ENCODE peak calls at places on chromosomes 2 and 18, in nine cellular contexts. R is spleen, O is GM10248, C is A549, G is epithelial cell of esophagus, A is Peyer's patch, I is heart left ventricle, P is mammary epithelial cell, X is HCT116. Q is an unnamed sample.

GRCh38 chr2:38750793-38751042 is 443 bp downstream of the SRSF7 start:
- DNase-seq in R (peak; percentile 93), O (peak; percentile 71), C (peak; percentile 76), G (no peak), A (no peak), I (peak; percentile 55), P (no peak), X (no peak), Q (peak; percentile 81)

GRCh38 chr2:172472441-172473051 is 45.2 kb downstream of the ITGA6 start:
- DNase-seq in R (no peak), O (no peak), C (no peak), G (no peak), A (no peak), I (no peak), P (no peak), X (no peak), Q (no peak)

GRCh38 chr18:32177530-32177929 is 12.3 kb upstream of the MEP1B start:
- DNase-seq in R (no peak), O (no peak), C (no peak), G (no peak), A (no peak), I (no peak), P (peak; percentile 36), X (no peak), Q (no peak)

GRCh38 chr2:240789501-240790369 is 30.3 kb downstream of the KIF1A start:
- DNase-seq in R (peak; percentile 67), O (no peak), C (no peak), G (no peak), A (peak; percentile 39), I (no peak), P (no peak), X (no peak), Q (no peak)

GRCh38 chr2:166376488-166376828 is 714 bp upstream of the SCN9A start:
- DNase-seq in R (no peak), O (no peak), C (no peak), G (peak; percentile 9), A (no peak), I (no peak), P (no peak), X (no peak), Q (no peak)

GRCh38 chr2:211328126-211328525 is 771.7 kb downstream of the CPS1 start:
- DNase-seq in R (no peak), O (no peak), C (no peak), G (peak; percentile 42), A (no peak), I (no peak), P (no peak), X (no peak), Q (no peak)

GRCh38 chr2:28610583-28611201 is 114.8 kb downstream of the PLB1 start:
- DNase-seq in R (peak; percentile 47), O (peak; percentile 53), C (peak; percentile 95), G (peak; percentile 99), A (no peak), I (peak; percentile 46), P (peak; percentile 98), X (peak; percentile 86), Q (no peak)

GRCh38 chr2:229887441-229887840 is 34.4 kb downstream of the TRIP12 start:
- DNase-seq in R (no peak), O (no peak), C (no peak), G (no peak), A (no peak), I (no peak), P (no peak), X (no peak), Q (no peak)

GRCh38 chr18:48894266-48894600 is 56.5 kb downstream of the SMAD7 start:
- DNase-seq in R (peak; percentile 42), O (no peak), C (no peak), G (no peak), A (no peak), I (no peak), P (no peak), X (no peak), Q (no peak)

GRCh38 chr2:2782007-2782406 is 450.9 kb upstream of the MYT1L start:
- DNase-seq in R (no peak), O (no peak), C (no peak), G (no peak), A (peak; percentile 4), I (no peak), P (no peak), X (no peak), Q (no peak)

GRCh38 chr2:128755693-128756371 is 437.2 kb upstream of the HS6ST1 start:
- DNase-seq in R (no peak), O (no peak), C (no peak), G (no peak), A (no peak), I (no peak), P (no peak), X (no peak), Q (no peak)

GRCh38 chr2:134268265-134268664 is 14.4 kb downstream of the MGAT5 start:
- DNase-seq in R (no peak), O (no peak), C (no peak), G (peak; percentile 9), A (no peak), I (peak; percentile 84), P (no peak), X (no peak), Q (no peak)

GRCh38 chr2:170176212-170176611 is 1.7 kb upstream of the MYO3B start:
- DNase-seq in R (no peak), O (no peak), C (no peak), G (no peak), A (no peak), I (no peak), P (no peak), X (no peak), Q (no peak)

GRCh38 chr2:21396252-21396651 is 272.5 kb downstream of the TDRD15 start:
- DNase-seq in R (no peak), O (no peak), C (no peak), G (peak; percentile 21), A (no peak), I (no peak), P (peak; percentile 27), X (no peak), Q (no peak)

GRCh38 chr18:71450258-71450657 is 1093.9 kb downstream of the CBLN2 start:
- DNase-seq in R (no peak), O (no peak), C (no peak), G (no peak), A (no peak), I (no peak), P (no peak), X (no peak), Q (no peak)

GRCh38 chr2:54574107-54574859 is 118.2 kb downstream of the SPTBN1 start:
- DNase-seq in R (no peak), O (no peak), C (no peak), G (peak; percentile 57), A (peak; percentile 83), I (peak; percentile 62), P (peak; percentile 53), X (no peak), Q (no peak)

GRCh38 chr2:199457147-199458016 is at the start of gene SATB2:
- DNase-seq in R (peak; percentile 81), O (peak; percentile 34), C (peak; percentile 25), G (peak; percentile 66), A (peak; percentile 74), I (peak; percentile 25), P (peak; percentile 79), X (peak; percentile 65), Q (peak; percentile 59)

GRCh38 chr2:137123241-137123640 is 357.9 kb downstream of the THSD7B start:
- DNase-seq in R (no peak), O (no peak), C (no peak), G (no peak), A (no peak), I (no peak), P (peak; percentile 27), X (no peak), Q (no peak)

DNA sequence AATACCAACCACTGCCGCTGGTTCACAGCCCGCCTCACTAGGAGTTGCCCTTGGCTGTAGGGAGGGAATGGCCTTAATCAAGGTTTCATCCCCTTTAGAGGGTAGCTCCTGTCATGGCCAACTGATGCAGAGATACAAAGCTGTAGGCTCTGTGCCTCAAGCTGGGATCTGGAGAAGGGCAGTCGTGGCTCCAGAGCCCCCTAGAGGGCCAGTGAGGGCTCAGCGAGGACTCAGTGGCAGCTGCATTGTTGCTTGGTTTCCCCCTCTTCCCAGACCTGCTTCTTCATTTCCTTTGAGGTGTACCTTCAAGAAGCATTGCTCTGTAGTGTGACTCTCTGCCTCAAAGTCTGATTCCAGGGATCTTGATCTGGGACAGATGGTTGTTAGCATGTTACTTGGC is 302.1 kb downstream of the LPIN1 start:
- DNase-seq in R (no peak), O (no peak), C (no peak), G (no peak), A (no peak), I (no peak), P (no peak), X (no peak), Q (peak; percentile 30)
- TF ChIP-seq CTCF in R (no peak), O (peak; percentile 30), C (no peak), G (no peak), A (no peak), I (peak; percentile 19), P (no peak), X (peak; percentile 38), Q (peak; percentile 14)

DNA sequence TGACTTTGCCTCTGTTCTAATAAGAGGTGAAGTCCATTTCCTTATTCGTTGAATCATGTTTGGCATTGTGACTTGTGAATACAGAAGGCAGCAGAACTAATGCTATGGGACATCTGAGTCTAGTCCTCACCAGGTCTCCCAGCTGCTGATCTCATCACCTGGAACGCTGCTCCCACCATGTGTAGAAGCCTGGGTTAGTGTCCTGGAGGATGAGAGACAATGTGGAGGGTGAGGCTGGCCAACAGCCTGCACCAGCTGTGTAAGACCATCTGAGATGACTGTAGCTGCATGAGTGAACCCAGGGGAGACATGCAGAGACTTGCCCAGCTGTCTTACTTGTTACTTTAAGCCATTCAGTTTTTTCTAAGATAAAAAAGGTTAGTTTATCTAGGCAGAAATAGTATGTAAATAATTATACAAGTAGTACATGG is 3.5 kb upstream of the HAAO start:
- DNase-seq in R (peak; percentile 49), O (no peak), C (no peak), G (peak; percentile 93), A (no peak), I (peak; percentile 69), P (peak; percentile 84), X (no peak), Q (peak; percentile 57)
- TF ChIP-seq CTCF in R (no peak), O (no peak), C (no peak), G (no peak), A (no peak), I (no peak), P (no peak), X (no peak), Q (no peak)

DNA sequence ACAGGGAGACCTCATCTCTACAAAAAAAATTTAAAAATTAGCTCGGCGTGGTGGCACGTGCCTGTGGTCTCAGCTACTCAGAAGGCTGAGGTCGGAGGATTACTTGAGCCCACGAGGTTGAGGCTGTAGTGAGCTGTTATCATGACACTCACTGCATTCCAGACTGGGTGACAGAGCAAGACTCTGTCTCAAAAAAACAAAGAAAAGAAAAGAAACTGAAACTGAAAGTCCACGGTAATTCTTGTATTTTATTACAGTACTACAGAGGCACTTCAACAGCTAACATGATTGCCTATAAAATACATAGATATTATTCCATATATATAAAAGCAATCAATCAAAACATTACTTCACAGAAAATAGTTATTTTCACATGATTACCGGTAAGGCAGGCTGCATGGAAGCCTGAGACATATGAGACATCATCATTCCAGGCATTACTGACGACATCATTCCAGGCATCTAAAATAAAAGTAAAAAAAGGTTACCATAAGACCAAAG is 23.1 kb downstream of the PRPF40A start:
- DNase-seq in R (no peak), O (no peak), C (peak; percentile 4), G (peak; percentile 11), A (no peak), I (no peak), P (no peak), X (no peak), Q (no peak)
- TF ChIP-seq CTCF in R (no peak), O (no peak), C (no peak), G (no peak), A (no peak), I (no peak), P (no peak), X (no peak), Q (no peak)

GRCh38 chr2:174051039-174051438 is 85.9 kb upstream of the SP3 start:
- DNase-seq in R (no peak), O (no peak), C (no peak), G (no peak), A (no peak), I (no peak), P (no peak), X (no peak), Q (no peak)
- TF ChIP-seq CTCF in R (no peak), O (no peak), C (no peak), G (no peak), A (no peak), I (no peak), P (no peak), X (no peak), Q (no peak)

Q was measured in GM20000.